ENCODE peak calls at places on chromosomes 2 and 18, in ten cellular contexts. M is A673; V is left ventricle myocardium inferior; F is endodermal cell; U is K562; I is fibroblast of lung; T is CD8-positive, alpha-beta memory T cell; G is tibial nerve; H is aorta; C is Peyer's patch. E is an unnamed sample.

GRCh38 chr2:120470041-120470716 is 124.2 kb downstream of the INHBB start:
- DNase-seq in G (peak), U (no peak), I (peak), M (no peak), V (peak), C (peak), T (no peak), H (peak), F (peak), E (no peak)

GRCh38 chr2:60819155-60819862 is 62.1 kb upstream of the REL start:
- DNase-seq in U (no peak), G (no peak), M (no peak), V (no peak), C (no peak), T (peak), F (no peak), I (no peak), H (peak), E (peak)

GRCh38 chr2:112869258-112869842 is 32.8 kb upstream of the IL1B start:
- DNase-seq in H (no peak), I (peak), V (peak), U (peak), C (peak), T (no peak), G (peak), M (peak), F (no peak), E (no peak)

GRCh38 chr18:42644729-42645131 is 470.8 kb downstream of the RIT2 start:
- DNase-seq in C (no peak), G (no peak), V (no peak), T (no peak), F (no peak), M (no peak), H (no peak), U (no peak), I (peak), E (no peak)

GRCh38 chr2:200664770-200665494 is 79.1 kb downstream of the AOX1 start:
- DNase-seq in F (no peak), T (no peak), I (no peak), C (no peak), H (no peak), V (no peak), U (no peak), M (no peak), G (no peak), E (no peak)

GRCh38 chr2:54757496-54757895 is 34.0 kb downstream of the EML6 start:
- DNase-seq in M (no peak), I (peak), C (no peak), F (peak), U (no peak), G (no peak), V (no peak), H (no peak), T (no peak), E (no peak)

GRCh38 chr2:218878941-218879761 is 1.5 kb upstream of the WNT10A start:
- DNase-seq in T (no peak), H (peak), V (peak), G (no peak), U (no peak), C (peak), M (peak), F (peak), I (no peak), E (no peak)

GRCh38 chr2:106124787-106125549 is 69.1 kb downstream of the UXS1 start:
- DNase-seq in U (no peak), H (no peak), G (no peak), I (no peak), F (no peak), M (no peak), C (no peak), V (no peak), T (no peak), E (no peak)

GRCh38 chr2:113834057-113834720 is 55.7 kb upstream of the ACTR3 start:
- DNase-seq in V (no peak), C (no peak), U (no peak), T (no peak), G (no peak), M (no peak), F (no peak), H (no peak), I (no peak), E (no peak)

GRCh38 chr2:130186391-130186790 is 4.3 kb downstream of the MZT2B start:
- DNase-seq in M (no peak), G (no peak), V (no peak), H (no peak), F (no peak), U (no peak), I (peak), C (no peak), T (no peak), E (no peak)

GRCh38 chr2:240139011-240139441 is 1.4 kb downstream of the OTOS start:
- DNase-seq in H (peak), I (no peak), T (no peak), C (peak), V (no peak), G (no peak), U (no peak), F (peak), M (no peak), E (no peak)

GRCh38 chr2:229974271-229974670 is 52.0 kb downstream of the FBXO36 start:
- DNase-seq in M (peak), F (peak), C (no peak), T (no peak), U (no peak), G (peak), V (no peak), I (peak), H (no peak), E (no peak)

GRCh38 chr2:129490666-129491065 is 488.8 kb upstream of the RAB6C start:
- DNase-seq in U (no peak), M (no peak), G (no peak), F (no peak), H (no peak), T (no peak), I (no peak), V (no peak), C (no peak), E (no peak)

GRCh38 chr18:41579185-41579584 is 375.8 kb upstream of the PIK3C3 start:
- DNase-seq in M (no peak), U (no peak), V (no peak), H (no peak), G (no peak), I (no peak), T (no peak), C (no peak), F (no peak), E (no peak)

GRCh38 chr18:13452448-13452811 is 233.9 kb downstream of the LDLRAD4 start:
- DNase-seq in M (peak), V (no peak), F (peak), C (no peak), H (peak), G (no peak), T (no peak), U (no peak), I (peak), E (no peak)

GRCh38 chr2:225070811-225071210 is 28.5 kb upstream of the DOCK10 start:
- DNase-seq in V (no peak), M (no peak), U (no peak), F (no peak), I (no peak), C (no peak), T (no peak), H (no peak), G (no peak), E (no peak)

GRCh38 chr2:1714291-1715064 is 29.8 kb downstream of the PXDN start:
- DNase-seq in U (no peak), C (no peak), I (no peak), T (no peak), F (no peak), V (no peak), H (no peak), M (no peak), G (no peak), E (no peak)

GRCh38 chr2:84888401-84889276 is 7.8 kb upstream of the TRABD2A start:
- DNase-seq in V (no peak), H (peak), T (no peak), I (peak), F (peak), C (no peak), U (no peak), M (no peak), G (peak), E (peak)

GRCh38 chr2:172448544-172449267 is 21.3 kb downstream of the ITGA6 start:
- DNase-seq in U (no peak), M (no peak), C (peak), I (no peak), H (no peak), G (no peak), V (no peak), F (no peak), T (no peak), E (no peak)

GRCh38 chr2:226478121-226478809 is 321.4 kb downstream of the IRS1 start:
- DNase-seq in C (peak), H (peak), I (peak), U (no peak), G (peak), F (peak), T (no peak), M (peak), V (no peak), E (no peak)

GRCh38 chr2:127564429-127565260 is 29.2 kb downstream of the MYO7B start:
- DNase-seq in H (no peak), U (no peak), I (no peak), M (no peak), V (no peak), T (no peak), C (no peak), G (no peak), F (peak), E (no peak)

GRCh38 chr2:17805166-17805565 is 11.1 kb upstream of the MSGN1 start:
- DNase-seq in F (no peak), C (no peak), V (no peak), T (no peak), H (no peak), M (no peak), U (no peak), I (no peak), G (no peak), E (no peak)

GRCh38 chr2:165214093-165214492 is 10.2 kb upstream of the SCN3A start:
- DNase-seq in M (no peak), I (no peak), T (no peak), C (no peak), G (no peak), V (no peak), F (no peak), H (no peak), U (no peak), E (no peak)

GRCh38 chr2:16181741-16182090 is 241.4 kb downstream of the MYCN start:
- DNase-seq in M (no peak), T (no peak), V (no peak), F (no peak), G (no peak), H (no peak), I (no peak), C (no peak), U (no peak), E (no peak)

GRCh38 chr2:71713581-71714580 is 260.5 kb downstream of the DYSF start:
- DNase-seq in C (peak), U (no peak), H (peak), G (no peak), I (peak), M (no peak), V (no peak), F (no peak), T (no peak), E (no peak)

GRCh38 chr2:164964744-164965143 is 9.4 kb upstream of the SLC38A11 start:
- DNase-seq in F (no peak), M (no peak), V (no peak), U (no peak), C (no peak), H (no peak), I (no peak), G (no peak), T (no peak), E (no peak)

GRCh38 chr2:203972066-203972465 is 35.5 kb downstream of the ICOS start:
- DNase-seq in V (no peak), F (no peak), I (no peak), U (no peak), H (no peak), C (no peak), M (no peak), T (no peak), G (no peak), E (no peak)

GRCh38 chr2:163768881-163769681 is 33.3 kb upstream of the FIGN start:
- DNase-seq in U (no peak), T (no peak), I (no peak), V (no peak), M (no peak), C (no peak), G (no peak), F (no peak), H (no peak), E (no peak)

GRCh38 chr2:240136013-240136670 is at the start of gene COPS9:
- DNase-seq in V (peak), G (peak), T (peak), M (peak), C (peak), U (peak), I (peak), H (peak), F (peak), E (peak)

GRCh38 chr2:20563833-20564232 is 87.1 kb downstream of the HS1BP3 start:
- DNase-seq in G (no peak), C (peak), H (no peak), F (peak), T (no peak), U (no peak), M (peak), V (no peak), I (peak), E (no peak)

GRCh38 chr2:205387350-205388045 is 294.8 kb upstream of the NRP2 start:
- DNase-seq in T (no peak), M (no peak), I (no peak), U (no peak), C (no peak), G (no peak), F (no peak), H (no peak), V (no peak), E (no peak)

GRCh38 chr2:85807756-85808155 is 54.0 kb downstream of the ATOH8 start:
- DNase-seq in V (no peak), F (no peak), M (no peak), I (no peak), T (no peak), G (no peak), C (no peak), H (no peak), U (no peak), E (no peak)

GRCh38 chr2:217966399-217967068 is 36.3 kb downstream of the TNS1 start:
- DNase-seq in H (no peak), F (no peak), U (no peak), I (peak), M (no peak), T (no peak), C (no peak), G (no peak), V (no peak), E (no peak)

GRCh38 chr2:8478133-8478793 is 203.6 kb upstream of the ID2 start:
- DNase-seq in I (no peak), V (no peak), M (no peak), H (no peak), U (no peak), F (no peak), C (no peak), G (no peak), T (no peak), E (no peak)

GRCh38 chr2:12155308-12156061 is 409.1 kb downstream of the LPIN1 start:
- DNase-seq in I (peak), T (no peak), C (no peak), G (no peak), H (peak), V (no peak), M (peak), F (no peak), U (no peak), E (no peak)

GRCh38 chr2:92072461-92073035 is 2798.7 kb upstream of the TEKT4 start:
- DNase-seq in F (no peak), U (peak), V (no peak), T (no peak), G (no peak), C (peak), H (no peak), I (no peak), M (no peak), E (no peak)

GRCh38 chr2:212037062-212037461 is 501.5 kb downstream of the ERBB4 start:
- DNase-seq in C (no peak), H (no peak), I (no peak), G (no peak), V (no peak), F (no peak), U (no peak), M (peak), T (no peak), E (no peak)

DNA sequence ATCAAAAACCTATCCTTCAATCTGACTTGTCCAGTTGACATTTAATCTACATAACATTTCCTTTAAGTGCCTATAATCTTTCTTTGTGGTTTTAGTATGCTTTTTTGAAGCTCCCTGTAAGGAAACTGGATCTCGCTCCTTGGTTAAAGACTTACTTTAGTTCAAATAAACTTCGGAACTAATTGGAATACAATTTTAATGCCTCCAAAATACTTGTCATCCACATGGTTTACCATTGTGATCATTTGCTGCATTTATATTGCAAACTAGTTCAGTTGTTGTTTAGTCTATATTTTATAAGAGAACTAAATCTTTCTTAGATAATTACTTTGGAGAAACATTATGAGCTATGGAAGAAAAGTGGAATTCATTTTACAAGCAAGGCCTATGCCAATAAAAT is 496.0 kb downstream of the ERBB4 start:
- DNase-seq in U (no peak), C (no peak), I (no peak), T (no peak), M (no peak), H (no peak), G (no peak), F (no peak), V (no peak), E (no peak)
- H3K27ac ChIP-seq in U (no peak), C (no peak), I (no peak), T (no peak), M (no peak), H (no peak), G (no peak), F (no peak), V (no peak), E (no peak)

DNA sequence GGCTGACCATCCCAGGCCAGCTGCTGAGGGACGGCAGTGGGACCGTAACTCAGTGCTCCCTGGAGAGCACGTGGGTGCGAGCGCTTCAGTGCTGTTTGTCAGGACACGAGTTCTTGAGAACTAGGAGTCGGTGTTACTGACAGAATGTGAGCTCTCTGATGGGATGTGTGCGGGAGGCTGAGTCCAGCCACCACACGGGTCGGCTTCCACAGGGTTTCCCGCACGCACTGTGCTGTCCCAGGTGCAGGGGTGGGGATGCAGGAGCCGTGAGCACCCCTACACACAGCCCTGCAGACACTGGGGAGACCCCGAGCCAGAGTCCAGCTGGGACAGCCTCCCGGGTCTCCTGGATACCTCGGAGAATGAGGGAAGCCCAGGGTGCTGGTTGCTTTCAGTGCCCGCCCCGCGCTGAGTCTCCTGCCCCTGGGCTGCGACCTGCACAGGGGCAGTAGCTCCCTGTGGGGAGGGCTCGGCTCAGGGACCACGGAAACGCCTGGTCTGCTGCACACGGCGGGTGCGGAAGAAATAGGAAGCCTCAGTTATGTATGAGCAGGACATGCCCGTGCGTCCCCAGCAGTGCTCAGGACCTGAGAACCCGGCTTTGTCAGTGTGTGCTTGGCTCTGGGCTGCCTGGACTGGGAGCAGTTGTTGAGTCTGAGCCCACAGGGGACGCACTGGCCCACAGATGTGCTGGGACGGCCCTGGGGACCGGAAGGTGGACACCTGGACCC is 71.2 kb downstream of the KCNG2 start:
- DNase-seq in I (no peak), T (no peak), V (no peak), F (peak), C (no peak), H (no peak), U (no peak), M (no peak), G (no peak), E (no peak)
- H3K27ac ChIP-seq in I (no peak), T (no peak), V (no peak), F (no peak), C (no peak), H (no peak), U (no peak), M (no peak), G (no peak), E (no peak)

GRCh38 chr2:27086090-27086721 is 366 bp upstream of the KHK start:
- DNase-seq in C (peak), G (peak), M (peak), F (peak), U (peak), H (peak), V (peak), I (peak), T (peak), E (peak)

GRCh38 chr2:27085062-27085669 is 1.4 kb upstream of the KHK start:
- DNase-seq in I (no peak), C (no peak), V (no peak), T (no peak), U (no peak), F (no peak), H (no peak), M (no peak), G (no peak), E (no peak)

GRCh38 chr2:27084297-27085061 is 2.1 kb upstream of the KHK start:
- DNase-seq in V (no peak), M (no peak), U (no peak), C (no peak), T (no peak), H (no peak), I (no peak), G (no peak), F (no peak), E (no peak)

GRCh38 chr2:27086722-27087446 is at the start of gene KHK:
- DNase-seq in C (peak), H (peak), T (no peak), U (peak), F (peak), I (peak), V (peak), M (peak), G (no peak), E (no peak)

DNA sequence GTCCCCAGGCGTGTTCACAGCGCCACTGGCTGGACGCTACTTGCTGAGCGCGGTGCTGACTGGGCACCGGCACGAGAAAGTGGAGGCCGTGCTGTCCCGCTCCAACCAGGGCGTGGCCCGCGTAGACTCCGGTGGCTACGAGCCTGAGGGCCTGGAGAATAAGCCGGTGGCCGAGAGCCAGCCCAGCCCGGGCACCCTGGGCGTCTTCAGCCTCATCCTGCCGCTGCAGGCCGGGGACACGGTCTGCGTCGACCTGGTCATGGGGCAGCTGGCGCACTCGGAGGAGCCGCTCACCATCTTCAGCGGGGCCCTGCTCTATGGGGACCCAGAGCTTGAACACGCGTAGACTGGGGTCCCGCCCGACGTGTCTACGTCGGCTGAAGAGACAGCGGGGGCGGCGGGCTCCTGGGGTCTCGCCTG is 892 bp upstream of the KHK start:
- DNase-seq in H (peak), I (peak), F (peak), M (no peak), G (peak), C (peak), V (peak), U (peak), T (no peak), E (peak)
- H3K27ac ChIP-seq in H (no peak), I (peak), F (no peak), M (peak), G (peak), C (peak), V (peak), U (peak), T (peak), E (peak)

GRCh38 chr2:47007221-47007825 is 91.7 kb upstream of the MCFD2 start:
- DNase-seq in C (no peak), I (no peak), G (no peak), T (no peak), V (no peak), H (no peak), U (no peak), F (no peak), M (no peak), E (no peak)

GRCh38 chr2:47003641-47004427 is 88.2 kb upstream of the MCFD2 start:
- DNase-seq in V (no peak), C (no peak), H (peak), U (peak), G (no peak), F (no peak), M (no peak), T (no peak), I (peak), E (no peak)

GRCh38 chr2:47006374-47007220 is 91.0 kb upstream of the MCFD2 start:
- DNase-seq in M (no peak), I (no peak), G (no peak), F (no peak), U (no peak), T (no peak), C (no peak), H (no peak), V (no peak), E (no peak)

GRCh38 chr2:47004905-47005495 is 89.4 kb upstream of the MCFD2 start:
- DNase-seq in U (no peak), C (no peak), T (no peak), I (no peak), F (no peak), H (no peak), V (no peak), G (no peak), M (no peak), E (no peak)

GRCh38 chr2:47005687-47006086 is 90.1 kb upstream of the MCFD2 start:
- DNase-seq in G (no peak), U (peak), T (no peak), V (no peak), F (no peak), M (no peak), C (no peak), H (no peak), I (no peak), E (no peak)
- H3K27ac ChIP-seq in G (no peak), U (no peak), T (no peak), V (no peak), F (no peak), M (no peak), C (no peak), H (no peak), I (no peak), E (no peak)